ENCODE peak calls at places on chromosomes 4 and X, in nine cellular contexts. Z, D, Q, Y, T, V, H, W and K are unnamed samples.

GRCh38 chr4:8595237-8596087 is 2.9 kb downstream of the CPZ start:
- DNase-seq in H (no peak), V (no peak), T (no peak), Z (peak; percentile 44), Q (no peak), Y (peak; percentile 24), D (no peak), W (peak; percentile 34), K (no peak)

GRCh38 chr4:148355442-148356123 is 86.6 kb downstream of the NR3C2 start:
- DNase-seq in Q (no peak), Z (no peak), H (no peak), Y (no peak), W (no peak), T (no peak), D (peak; percentile 9), V (no peak), K (no peak)

GRCh38 chrX:9312922-9313867 is 151.7 kb upstream of the TBL1X start:
- DNase-seq in W (peak; percentile 67), Y (no peak), H (peak; percentile 57), T (peak; percentile 20), Z (peak; percentile 64), D (peak; percentile 65), V (peak; percentile 37), Q (peak; percentile 68), K (no peak)

GRCh38 chrX:16188687-16189086 is 21.4 kb downstream of the MAGEB17 start:
- DNase-seq in H (no peak), Q (no peak), T (no peak), W (no peak), V (no peak), Y (peak; percentile 27), Z (no peak), D (no peak), K (peak; percentile 61)

GRCh38 chr4:115678425-115678941 is 565.1 kb upstream of the NDST4 start:
- DNase-seq in Q (no peak), H (no peak), V (no peak), Z (peak; percentile 57), D (no peak), Y (no peak), W (no peak), T (no peak), K (no peak)

GRCh38 chr4:157076578-157076947 is 613 bp downstream of the GLRB start:
- DNase-seq in H (no peak), D (no peak), V (peak; percentile 36), T (no peak), Q (no peak), W (no peak), Y (no peak), Z (no peak), K (no peak)

GRCh38 chr4:41169256-41169655 is 45.1 kb downstream of the APBB2 start:
- DNase-seq in V (no peak), D (no peak), H (no peak), Y (no peak), W (no peak), Z (no peak), Q (no peak), T (no peak), K (no peak)

GRCh38 chr4:1601852-1602525 is 82.1 kb downstream of the FAM53A start:
- DNase-seq in H (no peak), D (no peak), V (no peak), Q (peak; percentile 38), W (no peak), Y (no peak), T (no peak), Z (peak; percentile 47), K (no peak)

DNA sequence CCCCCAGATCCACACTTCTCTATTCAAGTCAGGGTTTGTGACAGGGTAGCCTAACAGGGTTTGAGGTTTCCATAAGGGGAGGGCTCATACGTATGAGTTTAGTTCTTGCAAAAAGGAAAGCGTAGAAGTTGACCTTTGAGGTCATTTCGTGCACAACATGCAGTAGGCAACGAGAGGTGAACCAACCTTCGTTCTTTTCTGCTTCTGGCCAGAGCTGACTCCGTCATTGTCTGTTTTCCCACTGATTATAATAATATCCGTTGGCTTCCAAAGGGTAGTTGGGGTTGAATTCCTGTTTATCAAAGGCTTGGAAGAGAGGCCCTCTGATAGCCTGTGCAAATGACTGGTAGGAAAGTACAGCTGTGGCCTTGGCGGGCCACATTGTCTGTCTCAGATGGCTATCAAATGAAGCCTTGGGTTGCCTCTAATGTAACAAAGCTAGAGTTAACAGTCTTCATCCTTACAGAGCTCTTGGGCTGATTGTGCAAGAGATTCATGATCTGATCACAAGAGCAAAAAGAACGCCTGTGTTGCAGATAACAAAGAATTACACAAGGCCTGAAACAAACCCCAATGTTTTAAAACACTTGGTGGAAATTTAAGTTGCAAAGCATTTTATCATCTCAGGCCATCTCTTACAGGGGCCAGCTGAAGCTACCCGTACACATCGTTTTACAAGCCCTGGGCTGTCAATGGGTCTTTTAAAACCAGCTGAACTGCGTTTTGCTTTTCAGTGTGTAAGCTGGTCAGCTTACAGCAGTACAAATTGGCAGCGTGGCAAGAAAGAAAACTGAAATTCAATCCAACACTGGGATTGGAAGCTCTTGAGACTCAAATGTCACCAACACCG is 46.1 kb upstream of the FAM9C start:
- DNase-seq in W (no peak), D (no peak), T (no peak), H (peak; percentile 54), Q (no peak), Y (no peak), V (no peak), Z (no peak), K (no peak)
- H3K4me3 ChIP-seq in W (no peak overlapping the region), D (peak overlapping the region; percentile 66), T (no peak overlapping the region), H (peak overlapping the region; percentile 53), Q (no peak overlapping the region), Y (no peak overlapping the region), V (no peak overlapping the region), Z (no peak overlapping the region), K (no peak overlapping the region)

GRCh38 chr4:53536328-53536727 is 55.0 kb downstream of the LNX1 start:
- DNase-seq in T (no peak), W (no peak), Y (no peak), Z (no peak), D (no peak), Q (no peak), H (no peak), V (no peak), K (no peak)

GRCh38 chr4:53541577-53542206 is 49.6 kb downstream of the LNX1 start:
- DNase-seq in V (no peak), Y (peak; percentile 98), D (no peak), Z (no peak), Q (no peak), W (no peak), T (no peak), H (no peak), K (peak; percentile 95)

GRCh38 chr4:53535567-53535966 is 55.7 kb downstream of the LNX1 start:
- DNase-seq in H (no peak), V (no peak), Z (no peak), Y (no peak), D (no peak), T (no peak), W (no peak), Q (no peak), K (no peak)

GRCh38 chr4:53534684-53535083 is 56.6 kb downstream of the LNX1 start:
- DNase-seq in T (no peak), Z (no peak), H (no peak), D (no peak), Y (no peak), V (no peak), Q (no peak), W (no peak), K (no peak)

GRCh38 chr4:53537606-53538005 is 53.7 kb downstream of the LNX1 start:
- DNase-seq in H (no peak), T (no peak), D (no peak), W (peak; percentile 29), V (no peak), Y (no peak), Z (no peak), Q (no peak), K (no peak)
- H3K4me3 ChIP-seq in H (no peak overlapping the region), T (no peak overlapping the region), D (no peak overlapping the region), W (no peak overlapping the region), V (no peak overlapping the region), Y (no peak overlapping the region), Z (no peak overlapping the region), Q (no peak overlapping the region), K (no peak overlapping the region)

DNA sequence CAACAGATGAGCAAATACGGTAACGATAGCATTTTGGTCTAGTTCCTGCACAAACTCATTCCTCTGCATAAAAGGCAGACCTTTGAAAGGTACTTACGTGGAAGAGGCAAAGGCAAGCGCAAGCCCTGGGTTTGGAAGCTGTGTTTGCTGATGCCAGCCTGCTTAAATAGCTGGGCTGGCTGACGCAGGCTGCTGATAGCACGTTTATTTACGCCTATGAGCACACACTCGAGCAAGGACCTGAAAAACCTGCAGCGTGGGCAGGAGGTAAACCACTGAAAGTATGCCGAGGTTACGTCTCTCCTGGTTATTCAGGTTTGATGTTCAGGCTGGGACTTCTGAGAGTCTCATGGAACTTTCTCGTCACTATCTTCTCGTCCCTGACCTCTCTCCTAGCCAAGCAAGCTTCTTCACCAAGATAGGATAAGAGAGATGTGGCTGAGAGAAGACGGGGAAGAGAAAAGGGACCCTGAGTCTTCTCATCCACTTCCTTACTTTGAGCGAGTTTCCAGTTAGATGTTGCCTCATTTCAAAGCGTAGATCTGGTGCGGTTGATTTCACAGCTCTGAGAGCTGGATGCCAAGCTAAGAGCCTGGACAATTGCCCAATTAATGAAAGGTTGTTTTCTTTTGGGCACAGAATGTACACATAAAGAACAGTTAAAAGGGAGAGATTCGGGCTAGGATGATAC is at the start of gene HOPX:
- DNase-seq in Z (peak; percentile 59), W (peak; percentile 21), Y (no peak), V (peak; percentile 18), T (peak; percentile 25), D (peak; percentile 12), Q (no peak), H (peak; percentile 38), K (peak; percentile 33)
- H3K4me3 ChIP-seq in Z (peak within 1 kb of the TSS; percentile 9), W (no peak within 1 kb of the TSS), Y (no peak within 1 kb of the TSS), V (no peak within 1 kb of the TSS), T (no peak within 1 kb of the TSS), D (peak within 1 kb of the TSS; percentile 57), Q (no peak within 1 kb of the TSS), H (no peak within 1 kb of the TSS), K (no peak within 1 kb of the TSS)

GRCh38 chr4:16897351-16897750 is 1.1 kb downstream of the LDB2 start:
- DNase-seq in W (no peak), V (no peak), Z (no peak), Q (no peak), H (no peak), D (no peak), T (no peak), Y (no peak), K (peak; percentile 28)

GRCh38 chr4:16894406-16894805 is 4.0 kb downstream of the LDB2 start:
- DNase-seq in T (no peak), Q (no peak), D (no peak), Y (peak; percentile 54), W (no peak), H (no peak), V (no peak), Z (no peak), K (no peak)

GRCh38 chr4:16897991-16898827 is at the start of gene LDB2:
- DNase-seq in V (peak; percentile 44), W (peak; percentile 30), Y (peak; percentile 82), T (no peak), H (peak; percentile 14), D (no peak), Z (peak; percentile 78), Q (peak; percentile 67), K (peak; percentile 92)

GRCh38 chr4:16900325-16900724 is 1.9 kb upstream of the LDB2 start:
- DNase-seq in Q (no peak), D (no peak), H (no peak), T (no peak), Y (no peak), V (no peak), W (no peak), Z (no peak), K (no peak)

DNA sequence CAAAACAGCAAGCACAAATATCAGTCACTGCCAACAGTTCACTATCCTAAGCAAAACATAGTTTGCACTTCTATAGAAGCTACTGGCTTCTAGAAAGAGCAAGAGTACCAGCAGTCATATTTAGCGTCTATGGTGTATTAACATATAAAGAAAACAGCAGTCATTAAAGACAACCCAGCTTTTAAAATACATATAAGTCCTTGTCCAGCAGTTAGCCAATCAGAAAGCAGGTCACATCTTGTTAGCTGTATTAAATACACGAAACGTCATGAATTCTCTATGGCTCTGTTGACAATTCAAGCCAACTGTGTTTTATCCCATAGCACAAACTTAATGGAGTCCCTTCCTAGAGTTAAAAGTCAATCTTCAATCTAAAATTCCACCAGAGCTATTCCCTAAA is 1.6 kb downstream of the LDB2 start:
- DNase-seq in Z (no peak), D (no peak), H (no peak), V (no peak), T (no peak), Q (no peak), W (no peak), Y (peak; percentile 84), K (peak; percentile 83)
- H3K4me3 ChIP-seq in Z (peak overlapping the region; percentile 48), D (no peak overlapping the region), H (peak overlapping the region; percentile 28), V (peak overlapping the region; percentile 6), T (no peak overlapping the region), Q (peak overlapping the region; percentile 66), W (peak overlapping the region; percentile 16), Y (peak overlapping the region; percentile 59), K (peak overlapping the region; percentile 76)